ENCODE peak calls at places on chromosomes 4 and X, in five cellular contexts. One of them, this sample, is unnamed.

GRCh38 chrX:47226071-47226470 is 6.7 kb upstream of the USP11 start:
- DNase-seq in NCI-H1436: no peak
- DNase-seq in effector CD4-positive, alpha-beta T cell: no peak
- DNase-seq in Right ventricle myocardium superior: no peak
- DNase-seq in upper lobe of right lung: no peak
- DNase-seq in this sample: no peak

GRCh38 chr4:47000406-47000805 is 7.0 kb upstream of the GABRA4 start:
- DNase-seq in NCI-H1436: no peak
- DNase-seq in effector CD4-positive, alpha-beta T cell: no peak
- DNase-seq in Right ventricle myocardium superior: no peak
- DNase-seq in upper lobe of right lung: no peak
- DNase-seq in this sample: no peak

GRCh38 chr4:186701273-186701672 is 22.4 kb downstream of the FAT1 start:
- DNase-seq in NCI-H1436: no peak
- DNase-seq in effector CD4-positive, alpha-beta T cell: no peak
- DNase-seq in Right ventricle myocardium superior: peak; percentile 53
- DNase-seq in upper lobe of right lung: no peak
- DNase-seq in this sample: no peak

GRCh38 chrX:74523224-74523623 is 91.2 kb downstream of the RLIM start:
- DNase-seq in NCI-H1436: no peak
- DNase-seq in effector CD4-positive, alpha-beta T cell: no peak
- DNase-seq in Right ventricle myocardium superior: no peak
- DNase-seq in upper lobe of right lung: no peak
- DNase-seq in this sample: no peak

GRCh38 chr4:84965558-84966381 is 720 bp downstream of the WDFY3 start:
- DNase-seq in NCI-H1436: peak; percentile 30
- DNase-seq in effector CD4-positive, alpha-beta T cell: no peak
- DNase-seq in Right ventricle myocardium superior: peak; percentile 65
- DNase-seq in upper lobe of right lung: peak; percentile 83
- DNase-seq in this sample: peak; percentile 55

GRCh38 chr4:159400782-159401712 is 298.2 kb downstream of the RAPGEF2 start:
- DNase-seq in NCI-H1436: no peak
- DNase-seq in effector CD4-positive, alpha-beta T cell: no peak
- DNase-seq in Right ventricle myocardium superior: no peak
- DNase-seq in upper lobe of right lung: no peak
- DNase-seq in this sample: peak; percentile 53

GRCh38 chrX:30939928-30940327 is 50.9 kb upstream of the TAB3 start:
- DNase-seq in NCI-H1436: no peak
- DNase-seq in effector CD4-positive, alpha-beta T cell: no peak
- DNase-seq in Right ventricle myocardium superior: no peak
- DNase-seq in upper lobe of right lung: no peak
- DNase-seq in this sample: no peak

GRCh38 chr4:82428526-82428968 is 1.7 kb downstream of the HNRNPDL start:
- DNase-seq in NCI-H1436: no peak
- DNase-seq in effector CD4-positive, alpha-beta T cell: no peak
- DNase-seq in Right ventricle myocardium superior: no peak
- DNase-seq in upper lobe of right lung: no peak
- DNase-seq in this sample: no peak

GRCh38 chr4:122542411-122543236 is 78.2 kb downstream of the IL21 start:
- DNase-seq in NCI-H1436: no peak
- DNase-seq in effector CD4-positive, alpha-beta T cell: no peak
- DNase-seq in Right ventricle myocardium superior: no peak
- DNase-seq in upper lobe of right lung: no peak
- DNase-seq in this sample: peak; percentile 19

GRCh38 chrX:105999294-105999693 is 39.2 kb downstream of the SERPINA7 start:
- DNase-seq in NCI-H1436: no peak
- DNase-seq in effector CD4-positive, alpha-beta T cell: no peak
- DNase-seq in Right ventricle myocardium superior: no peak
- DNase-seq in upper lobe of right lung: no peak
- DNase-seq in this sample: no peak

GRCh38 chrX:23634181-23634580 is 33.1 kb upstream of the PRDX4 start:
- DNase-seq in NCI-H1436: no peak
- DNase-seq in effector CD4-positive, alpha-beta T cell: no peak
- DNase-seq in Right ventricle myocardium superior: no peak
- DNase-seq in upper lobe of right lung: no peak
- DNase-seq in this sample: peak; percentile 1

This sample was measured in EL.